ENCODE peak calls at places on chromosome 14, in nine cellular contexts. N is WTC11; G is NCI-H69; I is SW 1271; F is neural progenitor cell; O is right cardiac atrium; R is effector CD4-positive, alpha-beta T cell; C is HepG2; D is AG08395. Z is an unnamed sample.

GRCh38 chr14:61493239-61493638 is 171.9 kb downstream of the PRKCH start:
- DNase-seq in O (no peak), D (peak), F (no peak), I (peak), G (no peak), C (no peak), R (no peak), N (no peak), Z (no peak)

GRCh38 chr14:99609245-99610117 is 5.5 kb upstream of the CCDC85C start:
- DNase-seq in I (peak), O (peak), C (peak), G (peak), R (no peak), N (no peak), F (no peak), D (no peak), Z (no peak)

GRCh38 chr14:88437659-88438058 is 52.2 kb downstream of the SPATA7 start:
- DNase-seq in F (peak), I (no peak), R (no peak), D (no peak), O (no peak), N (no peak), G (peak), C (no peak), Z (no peak)

GRCh38 chr14:81408595-81408994 is 8.5 kb upstream of the STON2 start:
- DNase-seq in F (no peak), C (peak), N (no peak), G (no peak), D (no peak), R (no peak), O (no peak), I (no peak), Z (no peak)

GRCh38 chr14:99601301-99601945 is 2.6 kb downstream of the CCDC85C start:
- DNase-seq in G (no peak), D (no peak), C (peak), O (peak), R (no peak), F (no peak), I (no peak), N (no peak), Z (no peak)

GRCh38 chr14:101408077-101408831 is 153.0 kb upstream of the DIO3 start:
- DNase-seq in R (no peak), D (peak), F (no peak), O (no peak), C (no peak), I (no peak), G (no peak), N (no peak), Z (no peak)

GRCh38 chr14:78007160-78007559 is 163.0 kb upstream of the NRXN3 start:
- DNase-seq in I (no peak), D (no peak), O (no peak), N (no peak), F (no peak), C (no peak), G (no peak), R (no peak), Z (no peak)

GRCh38 chr14:101623685-101624444 is 62.6 kb downstream of the DIO3 start:
- DNase-seq in N (no peak), C (no peak), O (peak), D (no peak), F (peak), G (no peak), I (no peak), R (no peak), Z (no peak)

GRCh38 chr14:21197418-21198205 is 41.7 kb upstream of the OR5AU1 start:
- DNase-seq in N (no peak), I (peak), F (no peak), D (no peak), O (no peak), C (no peak), G (no peak), R (no peak), Z (no peak)

GRCh38 chr14:67541448-67542387 is 8.6 kb downstream of the PLEKHH1 start:
- DNase-seq in D (no peak), G (no peak), C (no peak), I (no peak), N (peak), R (no peak), F (peak), O (no peak), Z (no peak)

GRCh38 chr14:69090187-69090789 is 62.6 kb downstream of the DCAF5 start:
- DNase-seq in G (peak), F (peak), C (peak), N (peak), R (no peak), O (no peak), I (peak), D (peak), Z (no peak)

GRCh38 chr14:65478596-65478995 is 66.1 kb downstream of the FUT8 start:
- DNase-seq in C (no peak), F (peak), O (no peak), I (no peak), N (no peak), R (no peak), D (peak), G (peak), Z (peak)

GRCh38 chr14:75985618-75986438 is at the start of gene IFT43:
- DNase-seq in N (peak), I (peak), F (peak), C (no peak), O (peak), G (peak), D (peak), R (peak), Z (no peak)

GRCh38 chr14:95294834-95295599 is 24.7 kb downstream of the CLMN start:
- DNase-seq in I (peak), G (peak), R (no peak), F (no peak), N (no peak), C (peak), O (no peak), D (no peak), Z (no peak)

GRCh38 chr14:34718750-34719304 is 4.4 kb upstream of the CFL2 start:
- DNase-seq in N (no peak), F (no peak), O (no peak), R (no peak), G (peak), I (no peak), D (peak), C (no peak), Z (no peak)

GRCh38 chr14:59427653-59428578 is 37.3 kb downstream of the GPR135 start:
- DNase-seq in N (no peak), D (no peak), G (peak), F (no peak), R (no peak), O (peak), I (no peak), C (no peak), Z (no peak)

Z was measured in glomerular endothelial cell.